ENCODE peak calls at places on chromosomes 5 and 9, in six cellular contexts. J, P, Y, A, N and T are unnamed samples.

GRCh38 chr5:59813761-59814562 is 79.6 kb downstream of the PDE4D start:
- DNase-seq in J (peak; percentile 76), P (no peak), Y (peak; percentile 50), A (peak; percentile 34), N (peak; percentile 35), T (no peak)

GRCh38 chr9:110919609-110920008 is 118.7 kb downstream of the LPAR1 start:
- DNase-seq in J (peak; percentile 65), P (no peak), Y (no peak), A (peak; percentile 73), N (no peak), T (no peak)

GRCh38 chr9:126114850-126115460 is 211.7 kb upstream of the MVB12B start:
- DNase-seq in J (no peak), P (no peak), Y (no peak), A (no peak), N (no peak), T (no peak)

GRCh38 chr9:93100265-93100636 is 4.2 kb downstream of the CARD19 start:
- DNase-seq in J (no peak), P (no peak), Y (no peak), A (no peak), N (no peak), T (no peak)

GRCh38 chr9:71719585-71719984 is 48.7 kb downstream of the CEMIP2 start:
- DNase-seq in J (no peak), P (no peak), Y (no peak), A (peak; percentile 24), N (no peak), T (no peak)

GRCh38 chr9:20351715-20352114 is 270.6 kb downstream of the MLLT3 start:
- DNase-seq in J (no peak), P (no peak), Y (no peak), A (no peak), N (no peak), T (no peak)

GRCh38 chr5:17813214-17813613 is 179.0 kb downstream of the TAF11L14 start:
- DNase-seq in J (no peak), P (no peak), Y (no peak), A (no peak), N (no peak), T (no peak)

GRCh38 chr9:107283621-107284616 is 840 bp downstream of the RAD23B start:
- DNase-seq in J (peak; percentile 60), P (peak; percentile 30), Y (peak; percentile 52), A (peak; percentile 60), N (peak; percentile 64), T (peak; percentile 50)

GRCh38 chr5:32523625-32524024 is 61.7 kb upstream of the SUB1 start:
- DNase-seq in J (peak; percentile 23), P (no peak), Y (no peak), A (no peak), N (no peak), T (no peak)

GRCh38 chr9:135960328-135961276 is 571 bp downstream of the UBAC1 start:
- DNase-seq in J (no peak), P (no peak), Y (peak; percentile 59), A (peak; percentile 68), N (no peak), T (no peak)

GRCh38 chr9:86854898-86855523 is 92.3 kb downstream of the GAS1 start:
- DNase-seq in J (no peak), P (no peak), Y (no peak), A (peak; percentile 85), N (no peak), T (peak; percentile 37)

GRCh38 chr5:24363789-24364534 is 280.8 kb downstream of the CDH10 start:
- DNase-seq in J (no peak), P (no peak), Y (no peak), A (no peak), N (no peak), T (no peak)

GRCh38 chr5:18999478-18999877 is 988.5 kb downstream of the CDH18 start:
- DNase-seq in J (no peak), P (no peak), Y (no peak), A (no peak), N (no peak), T (no peak)

GRCh38 chr5:146448783-146449519 is 1.8 kb downstream of the TCERG1 start:
- DNase-seq in J (no peak), P (no peak), Y (no peak), A (no peak), N (no peak), T (no peak)

GRCh38 chr9:18498947-18499585 is 25.1 kb downstream of the ADAMTSL1 start:
- DNase-seq in J (no peak), P (no peak), Y (no peak), A (no peak), N (no peak), T (no peak)

GRCh38 chr5:149372932-149373331 is 6.2 kb downstream of the IL17B start:
- DNase-seq in J (no peak), P (no peak), Y (no peak), A (no peak), N (no peak), T (no peak)

GRCh38 chr5:173282916-173283315 is 45.3 kb downstream of the STC2 start:
- DNase-seq in J (no peak), P (no peak), Y (no peak), A (no peak), N (no peak), T (no peak)

GRCh38 chr5:73693573-73694061 is 67.6 kb downstream of the ARHGEF28 start:
- DNase-seq in J (peak; percentile 14), P (no peak), Y (peak; percentile 17), A (peak; percentile 56), N (peak; percentile 7), T (no peak)

GRCh38 chr9:127263664-127264063 is 910 bp upstream of the GARNL3 start:
- DNase-seq in J (no peak), P (no peak), Y (no peak), A (no peak), N (no peak), T (no peak)

GRCh38 chr5:121693864-121694263 is 157.8 kb upstream of the FTMT start:
- DNase-seq in J (no peak), P (no peak), Y (no peak), A (no peak), N (no peak), T (no peak)

GRCh38 chr5:14199902-14200301 is 56.8 kb downstream of the TRIO start:
- DNase-seq in J (no peak), P (no peak), Y (no peak), A (no peak), N (no peak), T (no peak)

GRCh38 chr5:169527863-169528262 is 55.7 kb upstream of the SPDL1 start:
- DNase-seq in J (no peak), P (no peak), Y (no peak), A (peak; percentile 39), N (no peak), T (no peak)